ENCODE peak calls at places on chromosomes 4 and X, in five cellular contexts. One of them, this sample, is unnamed.

GRCh38 chr4:148447672-148448071 is 5.5 kb upstream of the NR3C2 start:
- DNase-seq in body of pancreas: no peak
- DNase-seq in left ventricle myocardium inferior: no peak
- DNase-seq in OCI-LY7: no peak
- DNase-seq in type B pancreatic cell: no peak
- DNase-seq in this sample: no peak

GRCh38 chrX:133670394-133670793 is 255.1 kb upstream of the GPC4 start:
- DNase-seq in body of pancreas: no peak
- DNase-seq in left ventricle myocardium inferior: no peak
- DNase-seq in OCI-LY7: peak; percentile 12
- DNase-seq in type B pancreatic cell: no peak
- DNase-seq in this sample: no peak

GRCh38 chrX:11341274-11342256 is 48.4 kb downstream of the AMELX start:
- DNase-seq in body of pancreas: peak; percentile 28
- DNase-seq in left ventricle myocardium inferior: peak; percentile 48
- DNase-seq in OCI-LY7: peak; percentile 20
- DNase-seq in type B pancreatic cell: no peak
- DNase-seq in this sample: no peak

GRCh38 chrX:63330681-63331080 is 20.5 kb downstream of the SPIN4 start:
- DNase-seq in body of pancreas: no peak
- DNase-seq in left ventricle myocardium inferior: no peak
- DNase-seq in OCI-LY7: no peak
- DNase-seq in type B pancreatic cell: no peak
- DNase-seq in this sample: peak; percentile 14

GRCh38 chr4:153809916-153810810 is 21.3 kb upstream of the SFRP2 start:
- DNase-seq in body of pancreas: no peak
- DNase-seq in left ventricle myocardium inferior: no peak
- DNase-seq in OCI-LY7: no peak
- DNase-seq in type B pancreatic cell: no peak
- DNase-seq in this sample: no peak

GRCh38 chr4:70737409-70737808 is 15.6 kb downstream of the RUFY3 start:
- DNase-seq in body of pancreas: no peak
- DNase-seq in left ventricle myocardium inferior: no peak
- DNase-seq in OCI-LY7: peak; percentile 52
- DNase-seq in type B pancreatic cell: no peak
- DNase-seq in this sample: no peak

GRCh38 chr4:90603540-90603939 is 476.3 kb downstream of the CCSER1 start:
- DNase-seq in body of pancreas: no peak
- DNase-seq in left ventricle myocardium inferior: no peak
- DNase-seq in OCI-LY7: no peak
- DNase-seq in type B pancreatic cell: no peak
- DNase-seq in this sample: no peak

GRCh38 chr4:153174821-153175567 is 29.2 kb upstream of the TRIM2 start:
- DNase-seq in body of pancreas: no peak
- DNase-seq in left ventricle myocardium inferior: no peak
- DNase-seq in OCI-LY7: no peak
- DNase-seq in type B pancreatic cell: no peak
- DNase-seq in this sample: no peak

GRCh38 chrX:134547047-134547679 is 87.2 kb downstream of the HPRT1 start:
- DNase-seq in body of pancreas: no peak
- DNase-seq in left ventricle myocardium inferior: no peak
- DNase-seq in OCI-LY7: no peak
- DNase-seq in type B pancreatic cell: no peak
- DNase-seq in this sample: no peak

GRCh38 chr4:119510750-119511149 is 117.9 kb downstream of the PDE5A start:
- DNase-seq in body of pancreas: no peak
- DNase-seq in left ventricle myocardium inferior: no peak
- DNase-seq in OCI-LY7: no peak
- DNase-seq in type B pancreatic cell: no peak
- DNase-seq in this sample: no peak

GRCh38 chr4:1318046-1318375 is 28.3 kb downstream of the MAEA start:
- DNase-seq in body of pancreas: no peak
- DNase-seq in left ventricle myocardium inferior: peak; percentile 11
- DNase-seq in OCI-LY7: no peak
- DNase-seq in type B pancreatic cell: no peak
- DNase-seq in this sample: no peak

GRCh38 chrX:151970661-151971060 is 3.8 kb downstream of the GABRE start:
- DNase-seq in body of pancreas: peak; percentile 72
- DNase-seq in left ventricle myocardium inferior: peak; percentile 75
- DNase-seq in OCI-LY7: no peak
- DNase-seq in type B pancreatic cell: no peak
- DNase-seq in this sample: no peak

GRCh38 chrX:18998653-18999052 is 14.7 kb upstream of the PHKA2 start:
- DNase-seq in body of pancreas: no peak
- DNase-seq in left ventricle myocardium inferior: no peak
- DNase-seq in OCI-LY7: no peak
- DNase-seq in type B pancreatic cell: no peak
- DNase-seq in this sample: no peak

GRCh38 chr4:87838207-87838606 is 5.4 kb downstream of the MEPE start:
- DNase-seq in body of pancreas: no peak
- DNase-seq in left ventricle myocardium inferior: no peak
- DNase-seq in OCI-LY7: no peak
- DNase-seq in type B pancreatic cell: no peak
- DNase-seq in this sample: no peak

GRCh38 chr4:55973650-55974049 is 24.9 kb downstream of the CEP135 start:
- DNase-seq in body of pancreas: no peak
- DNase-seq in left ventricle myocardium inferior: no peak
- DNase-seq in OCI-LY7: no peak
- DNase-seq in type B pancreatic cell: no peak
- DNase-seq in this sample: no peak

GRCh38 chr4:45679411-45679810 is 444.4 kb downstream of the GABRG1 start:
- DNase-seq in body of pancreas: no peak
- DNase-seq in left ventricle myocardium inferior: no peak
- DNase-seq in OCI-LY7: no peak
- DNase-seq in type B pancreatic cell: no peak
- DNase-seq in this sample: no peak

GRCh38 chr4:5133201-5133600 is 81.9 kb downstream of the STK32B start:
- DNase-seq in body of pancreas: no peak
- DNase-seq in left ventricle myocardium inferior: no peak
- DNase-seq in OCI-LY7: no peak
- DNase-seq in type B pancreatic cell: no peak
- DNase-seq in this sample: no peak

GRCh38 chr4:52987401-52988056 is 125.4 kb downstream of the RASL11B start:
- DNase-seq in body of pancreas: no peak
- DNase-seq in left ventricle myocardium inferior: no peak
- DNase-seq in OCI-LY7: no peak
- DNase-seq in type B pancreatic cell: no peak
- DNase-seq in this sample: no peak

GRCh38 chrX:1521459-1521956 is 15.5 kb downstream of the P2RY8 start:
- DNase-seq in body of pancreas: no peak
- DNase-seq in left ventricle myocardium inferior: no peak
- DNase-seq in OCI-LY7: peak; percentile 99
- DNase-seq in type B pancreatic cell: no peak
- DNase-seq in this sample: peak; percentile 32

GRCh38 chr4:155208258-155209054 is at the start of gene NPY2R:
- DNase-seq in body of pancreas: no peak
- DNase-seq in left ventricle myocardium inferior: no peak
- DNase-seq in OCI-LY7: no peak
- DNase-seq in type B pancreatic cell: peak; percentile 69
- DNase-seq in this sample: no peak

GRCh38 chrX:9293051-9293496 is 171.8 kb upstream of the TBL1X start:
- DNase-seq in body of pancreas: no peak
- DNase-seq in left ventricle myocardium inferior: no peak
- DNase-seq in OCI-LY7: no peak
- DNase-seq in type B pancreatic cell: no peak
- DNase-seq in this sample: no peak

GRCh38 chr4:172124656-172125308 is 311.6 kb downstream of the GALNTL6 start:
- DNase-seq in body of pancreas: no peak
- DNase-seq in left ventricle myocardium inferior: no peak
- DNase-seq in OCI-LY7: no peak
- DNase-seq in type B pancreatic cell: no peak
- DNase-seq in this sample: no peak

GRCh38 chrX:56733459-56734046 is 4.5 kb downstream of the NBDY start:
- DNase-seq in body of pancreas: peak; percentile 53
- DNase-seq in left ventricle myocardium inferior: no peak
- DNase-seq in OCI-LY7: peak; percentile 54
- DNase-seq in type B pancreatic cell: no peak
- DNase-seq in this sample: peak; percentile 21

GRCh38 chrX:69033936-69034335 is 131.3 kb downstream of the PJA1 start:
- DNase-seq in body of pancreas: no peak
- DNase-seq in left ventricle myocardium inferior: no peak
- DNase-seq in OCI-LY7: no peak
- DNase-seq in type B pancreatic cell: no peak
- DNase-seq in this sample: no peak

GRCh38 chrX:152024710-152025109 is 50.2 kb upstream of the GABRE start:
- DNase-seq in body of pancreas: peak; percentile 36
- DNase-seq in left ventricle myocardium inferior: no peak
- DNase-seq in OCI-LY7: no peak
- DNase-seq in type B pancreatic cell: no peak
- DNase-seq in this sample: no peak

DNA sequence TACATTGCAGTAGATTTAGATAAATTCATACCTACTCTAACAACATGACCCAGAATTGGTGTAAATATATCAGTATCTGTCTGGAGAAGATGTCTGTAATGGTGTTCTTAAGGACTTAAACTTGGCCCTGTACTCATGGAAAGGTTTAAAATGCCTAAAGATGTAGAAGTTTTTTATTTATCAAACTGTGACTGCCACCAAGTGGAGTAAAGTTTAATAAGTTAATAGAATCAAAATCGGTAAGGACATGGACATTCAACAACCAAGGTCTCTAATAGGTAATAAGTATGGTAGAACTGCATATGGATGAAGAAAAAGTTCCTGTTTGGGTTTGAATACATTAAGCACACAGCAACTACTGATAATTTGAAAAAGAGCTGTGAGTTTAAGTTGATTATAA is 474.0 kb upstream of the NDST3 start:
- DNase-seq in body of pancreas: no peak
- DNase-seq in left ventricle myocardium inferior: no peak
- DNase-seq in OCI-LY7: no peak
- DNase-seq in type B pancreatic cell: no peak
- DNase-seq in this sample: no peak
- TF ChIP-seq CTCF in body of pancreas: no peak
- TF ChIP-seq CTCF in left ventricle myocardium inferior: no peak
- TF ChIP-seq CTCF in OCI-LY7: peak; percentile 30
- TF ChIP-seq CTCF in type B pancreatic cell: peak; percentile 21
- TF ChIP-seq CTCF in this sample: no peak

GRCh38 chr4:16516796-16517413 is 290.6 kb upstream of the TAPT1 start:
- DNase-seq in body of pancreas: peak; percentile 50
- DNase-seq in left ventricle myocardium inferior: no peak
- DNase-seq in OCI-LY7: no peak
- DNase-seq in type B pancreatic cell: no peak
- DNase-seq in this sample: no peak
- TF ChIP-seq CTCF in body of pancreas: no peak
- TF ChIP-seq CTCF in left ventricle myocardium inferior: peak; percentile 48
- TF ChIP-seq CTCF in OCI-LY7: no peak
- TF ChIP-seq CTCF in type B pancreatic cell: peak; percentile 36
- TF ChIP-seq CTCF in this sample: no peak

DNA sequence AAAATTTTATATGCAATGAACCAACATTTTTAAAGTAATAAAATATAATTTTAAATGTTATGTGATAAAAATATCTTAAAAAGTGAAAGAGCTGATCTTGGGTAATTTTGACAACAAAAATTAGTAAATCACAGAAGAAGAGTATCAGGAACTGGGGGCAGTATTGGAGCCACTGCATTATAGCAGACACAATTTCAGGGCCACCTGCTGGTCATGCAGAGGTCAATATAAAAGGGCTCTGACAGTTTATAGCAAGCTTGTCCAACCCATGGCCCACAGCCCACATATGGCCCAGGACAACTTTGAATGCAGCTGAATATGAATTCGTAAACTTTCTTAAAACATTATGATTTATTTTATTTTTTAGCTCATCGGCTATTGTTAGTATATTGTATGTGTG is 13.0 kb upstream of the LEF1 start:
- DNase-seq in body of pancreas: no peak
- DNase-seq in left ventricle myocardium inferior: no peak
- DNase-seq in OCI-LY7: peak; percentile 59
- DNase-seq in type B pancreatic cell: no peak
- DNase-seq in this sample: no peak
- TF ChIP-seq CTCF in body of pancreas: no peak
- TF ChIP-seq CTCF in left ventricle myocardium inferior: peak; percentile 13
- TF ChIP-seq CTCF in OCI-LY7: peak; percentile 66
- TF ChIP-seq CTCF in type B pancreatic cell: peak; percentile 45
- TF ChIP-seq CTCF in this sample: peak; percentile 21

GRCh38 chr4:175539498-175539897 is 272.6 kb downstream of the GPM6A start:
- DNase-seq in body of pancreas: no peak
- DNase-seq in left ventricle myocardium inferior: no peak
- DNase-seq in OCI-LY7: no peak
- DNase-seq in type B pancreatic cell: no peak
- DNase-seq in this sample: no peak

GRCh38 chr4:175540732-175541131 is 271.3 kb downstream of the GPM6A start:
- DNase-seq in body of pancreas: no peak
- DNase-seq in left ventricle myocardium inferior: no peak
- DNase-seq in OCI-LY7: no peak
- DNase-seq in type B pancreatic cell: no peak
- DNase-seq in this sample: no peak

GRCh38 chr4:175531405-175532091 is 280.5 kb downstream of the GPM6A start:
- DNase-seq in body of pancreas: no peak
- DNase-seq in left ventricle myocardium inferior: no peak
- DNase-seq in OCI-LY7: no peak
- DNase-seq in type B pancreatic cell: no peak
- DNase-seq in this sample: no peak

GRCh38 chr4:175540151-175540550 is 271.9 kb downstream of the GPM6A start:
- DNase-seq in body of pancreas: no peak
- DNase-seq in left ventricle myocardium inferior: no peak
- DNase-seq in OCI-LY7: no peak
- DNase-seq in type B pancreatic cell: no peak
- DNase-seq in this sample: no peak

DNA sequence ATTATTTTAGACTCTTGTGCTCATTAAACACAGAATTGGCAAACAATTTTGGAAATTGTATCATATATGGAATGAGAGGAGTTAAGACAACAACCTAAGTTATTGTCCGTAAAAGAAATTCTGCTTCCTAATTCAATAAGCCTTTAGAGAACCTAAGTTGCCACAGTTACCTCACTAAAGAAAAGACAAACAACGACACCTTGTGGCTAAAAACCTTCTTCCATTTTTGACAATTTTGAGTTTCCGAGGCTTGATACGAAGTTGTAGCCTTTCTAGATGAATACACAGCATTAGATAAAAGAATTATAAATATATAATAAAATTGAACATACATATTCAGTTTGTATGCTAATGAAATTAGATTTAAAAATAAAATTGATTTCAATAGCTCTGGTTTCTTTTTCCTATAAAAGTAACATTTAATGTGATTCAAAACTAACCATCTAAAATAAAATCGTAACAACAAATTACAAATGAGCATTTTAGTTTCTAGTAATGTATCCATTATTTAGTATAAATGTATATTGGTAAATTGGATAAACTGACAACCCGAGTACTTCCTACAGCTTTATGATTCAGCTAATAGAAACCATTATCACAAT is 275.1 kb downstream of the GPM6A start:
- DNase-seq in body of pancreas: no peak
- DNase-seq in left ventricle myocardium inferior: no peak
- DNase-seq in OCI-LY7: peak; percentile 82
- DNase-seq in type B pancreatic cell: no peak
- DNase-seq in this sample: no peak
- TF ChIP-seq CTCF in body of pancreas: peak; percentile 33
- TF ChIP-seq CTCF in left ventricle myocardium inferior: peak; percentile 56
- TF ChIP-seq CTCF in OCI-LY7: peak; percentile 89
- TF ChIP-seq CTCF in type B pancreatic cell: peak; percentile 85
- TF ChIP-seq CTCF in this sample: no peak